ENCODE peak calls at places on chromosomes 1 and 21, in ten cellular contexts. D, R, S, B, Q, E, W, F, N and I are unnamed samples. For H3K4me1, the result is how much of the 10 kb centered on the place peaks cover.

GRCh38 chr1:115929846-115930245 is 46.5 kb upstream of the SLC22A15 start:
- DNase-seq in N (peak), R (peak), Q (no peak), D (no peak), E (no peak), S (no peak), W (no peak), B (no peak), F (peak), I (no peak)

GRCh38 chr1:36555041-36555440 is 72.3 kb upstream of the CSF3R start:
- DNase-seq in Q (no peak), S (no peak), E (peak), B (no peak), N (no peak), W (no peak), R (no peak), D (no peak), F (no peak), I (peak)

GRCh38 chr1:42931108-42931539 is 27.5 kb downstream of the SLC2A1 start:
- DNase-seq in E (no peak), D (peak), S (no peak), B (peak), Q (peak), N (peak), F (peak), W (no peak), R (no peak), I (peak)

GRCh38 chr1:2982615-2983318 is 38.5 kb upstream of the ACTRT2 start:
- DNase-seq in D (no peak), B (no peak), E (no peak), Q (peak), F (no peak), R (no peak), N (no peak), S (peak), W (no peak), I (peak)

GRCh38 chr1:8598060-8598724 is 219.2 kb downstream of the RERE start:
- DNase-seq in E (no peak), Q (no peak), D (no peak), B (peak), S (peak), F (peak), W (no peak), R (peak), N (peak), I (no peak)

GRCh38 chr1:8214501-8215173 is 103.3 kb upstream of the SLC45A1 start:
- DNase-seq in B (peak), N (peak), E (no peak), D (no peak), W (no peak), Q (no peak), F (no peak), S (no peak), R (no peak), I (no peak)

GRCh38 chr1:202311880-202312635 is 29.7 kb downstream of the UBE2T start:
- DNase-seq in W (no peak), B (no peak), R (no peak), E (no peak), D (no peak), N (no peak), S (no peak), Q (no peak), F (no peak), I (no peak)

GRCh38 chr1:227740401-227740960 is 5.2 kb downstream of the SNAP47 start:
- DNase-seq in B (no peak), W (no peak), E (no peak), D (no peak), Q (no peak), N (no peak), R (no peak), S (no peak), F (no peak), I (no peak)

GRCh38 chr1:245996806-245997205 is 510.3 kb downstream of the SMYD3 start:
- DNase-seq in N (no peak), D (no peak), F (no peak), E (no peak), W (no peak), B (no peak), S (no peak), R (no peak), Q (no peak), I (no peak)

GRCh38 chr1:59292557-59292956 is 4.3 kb upstream of the FGGY start:
- DNase-seq in S (peak), Q (no peak), W (no peak), B (no peak), D (peak), N (peak), F (peak), E (no peak), R (peak), I (no peak)

GRCh38 chr1:82837261-82837660 is 1036.5 kb downstream of the ADGRL2 start:
- DNase-seq in S (no peak), W (no peak), N (peak), B (no peak), Q (no peak), E (no peak), D (no peak), F (no peak), R (no peak), I (no peak)

GRCh38 chr21:32411366-32412161 is 942 bp upstream of the EVA1C start:
- DNase-seq in N (peak), E (peak), D (peak), B (peak), R (peak), Q (peak), F (peak), W (no peak), S (peak), I (peak)

GRCh38 chr21:32412162-32412997 is at the start of gene EVA1C:
- DNase-seq in N (peak), S (peak), D (peak), R (peak), B (peak), F (peak), E (peak), W (no peak), Q (peak), I (peak)

GRCh38 chr21:32414579-32415358 is 2.3 kb downstream of the EVA1C start:
- DNase-seq in D (no peak), Q (no peak), N (peak), F (peak), B (no peak), E (no peak), S (no peak), W (no peak), R (no peak), I (no peak)

GRCh38 chr21:32413697-32414578 is 1.4 kb downstream of the EVA1C start:
- DNase-seq in D (no peak), S (peak), B (no peak), N (peak), R (no peak), E (peak), F (no peak), Q (no peak), W (no peak), I (peak)

GRCh38 chr21:32412998-32413504 is 545 bp downstream of the EVA1C start:
- DNase-seq in R (no peak), B (peak), F (no peak), Q (peak), S (peak), D (no peak), W (no peak), N (peak), E (peak), I (peak)
- H3K4me3 ChIP-seq in R (no peak), B (peak), F (peak), Q (peak), S (peak), D (peak), W (no peak), N (peak), E (peak), I (peak)

GRCh38 chr1:1941868-1942752 is 23.0 kb upstream of the TMEM52 start:
- DNase-seq in D (no peak), S (no peak), B (no peak), E (peak), W (no peak), Q (peak), N (no peak), R (no peak), F (no peak), I (no peak)

GRCh38 chr1:1940123-1940425 is 21.0 kb upstream of the TMEM52 start:
- DNase-seq in S (no peak), B (no peak), W (no peak), Q (peak), R (no peak), D (no peak), E (peak), F (no peak), N (no peak), I (no peak)

GRCh38 chr1:1942753-1943656 is 23.9 kb upstream of the TMEM52 start:
- DNase-seq in E (peak), R (no peak), S (no peak), W (no peak), Q (peak), N (no peak), F (no peak), D (no peak), B (no peak), I (peak)

GRCh38 chr1:1939296-1940122 is 20.4 kb upstream of the TMEM52 start:
- DNase-seq in F (no peak), N (no peak), R (no peak), E (peak), W (no peak), D (no peak), S (peak), Q (peak), B (no peak), I (no peak)

DNA sequence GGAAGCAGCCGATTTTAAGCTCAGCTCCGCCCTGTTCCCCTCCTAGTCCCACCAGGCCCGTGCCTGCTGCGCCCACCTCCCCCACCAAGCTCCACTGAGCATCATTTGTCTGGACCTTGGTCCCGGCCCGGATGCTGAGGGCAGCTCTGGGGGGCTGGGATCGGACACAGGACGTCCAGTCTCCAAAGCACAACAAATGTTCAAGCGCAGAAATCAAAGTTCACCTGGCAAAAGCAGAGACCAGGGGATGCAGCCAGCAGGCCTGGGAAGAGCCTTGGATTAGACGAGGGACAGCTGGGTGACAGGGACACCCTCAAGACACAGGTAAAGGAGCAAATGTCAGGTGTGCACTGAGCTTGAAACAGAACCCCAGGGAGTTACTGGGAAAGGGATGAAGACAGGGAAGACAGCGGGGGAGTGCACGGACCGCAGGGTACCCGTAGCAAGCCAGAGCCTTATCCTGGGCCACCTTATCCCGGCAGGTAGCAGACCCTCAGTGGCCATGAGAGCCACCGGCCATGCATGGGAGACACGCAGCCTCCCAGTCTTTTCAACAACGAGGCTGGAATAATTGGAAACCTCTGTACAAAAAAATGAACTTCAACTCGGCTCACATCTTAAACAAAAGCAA is 22.2 kb upstream of the TMEM52 start:
- DNase-seq in S (no peak), B (no peak), Q (peak), E (peak), F (no peak), D (no peak), R (no peak), N (no peak), W (no peak), I (no peak)
- H3K4me1 ChIP-seq in S (under half), B (under half), Q (under half), E (under half), F (under half), D (under half), R (under half), N (under half), W (under half), I (under half)

GRCh38 chr1:87501738-87502137 is 173.1 kb downstream of the LMO4 start:
- DNase-seq in N (no peak), R (no peak), B (peak), S (no peak), W (no peak), Q (no peak), D (no peak), E (no peak), F (peak), I (no peak)
- TF ChIP-seq CTCF in N (peak), R (no peak), B (peak), S (no peak), W (no peak), Q (no peak), D (no peak), E (no peak), F (no peak), I (no peak)

DNA sequence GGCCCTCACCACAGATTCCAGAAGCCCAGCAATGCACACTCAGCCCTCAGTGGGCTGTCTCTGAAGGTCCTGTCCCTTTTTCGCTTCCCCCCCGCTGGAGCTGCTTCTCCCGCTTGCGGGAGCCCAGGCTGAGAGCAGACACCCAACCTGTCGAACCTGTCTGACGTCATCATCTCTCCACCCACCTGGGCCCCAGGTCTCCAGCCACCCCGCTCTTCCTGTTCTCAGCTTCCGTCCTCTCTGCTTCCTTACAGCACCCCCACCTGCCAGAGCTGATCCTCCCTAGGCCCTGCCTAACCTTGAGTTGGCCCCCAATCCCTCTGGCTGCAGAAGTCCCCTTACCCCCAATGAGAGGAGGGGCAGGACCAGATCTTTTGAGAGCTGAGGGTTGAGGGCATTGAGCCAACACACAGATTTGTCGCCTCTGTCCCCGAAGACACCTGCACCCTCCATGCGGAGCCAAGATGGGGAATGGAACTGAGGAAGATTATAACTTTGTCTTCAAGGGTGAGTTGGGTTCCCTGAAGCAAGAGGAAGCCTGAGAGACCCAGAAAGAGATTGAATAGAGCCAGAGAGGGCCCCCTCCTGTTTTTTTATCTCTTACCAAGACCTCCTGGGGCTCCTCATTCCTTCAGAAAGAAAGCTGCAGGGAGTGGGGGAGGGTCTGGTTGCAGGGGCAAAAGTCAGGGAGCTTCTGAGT is at the start of gene RAB25:
- DNase-seq in W (peak), Q (peak), D (no peak), E (peak), S (no peak), R (no peak), B (peak), F (no peak), N (no peak), I (peak)
- H3K4me3 ChIP-seq in W (peak), Q (peak), D (peak), E (peak), S (no peak), R (no peak), B (peak), F (no peak), N (no peak), I (peak)

GRCh38 chr1:206572835-206573771 is 39.2 kb downstream of the EIF2D start:
- DNase-seq in F (no peak), R (no peak), W (no peak), Q (no peak), S (no peak), D (no peak), N (no peak), B (no peak), E (no peak), I (no peak)

GRCh38 chr1:206578115-206578935 is 33.9 kb downstream of the EIF2D start:
- DNase-seq in R (no peak), B (no peak), D (no peak), F (peak), E (no peak), W (peak), S (no peak), Q (no peak), N (no peak), I (no peak)

GRCh38 chr1:206575894-206576737 is 36.1 kb downstream of the EIF2D start:
- DNase-seq in F (no peak), D (no peak), Q (no peak), S (no peak), B (no peak), R (no peak), E (no peak), N (no peak), W (no peak), I (no peak)

GRCh38 chr1:206573772-206574161 is 38.5 kb downstream of the EIF2D start:
- DNase-seq in S (no peak), B (no peak), Q (no peak), E (no peak), R (no peak), F (no peak), D (no peak), W (no peak), N (no peak), I (no peak)

GRCh38 chr1:206575165-206575893 is 36.9 kb downstream of the EIF2D start:
- DNase-seq in B (peak), F (peak), N (peak), E (peak), D (peak), W (no peak), S (peak), R (peak), Q (no peak), I (no peak)
- H3K4me1 ChIP-seq in B (under half), F (under half), N (under half), E (half or more), D (under half), W (under half), S (under half), R (half or more), Q (under half), I (half or more)

GRCh38 chr1:67771152-67771551 is 62.1 kb downstream of the GNG12 start:
- DNase-seq in B (peak), S (no peak), F (peak), D (no peak), R (no peak), Q (no peak), W (peak), N (peak), E (no peak), I (no peak)
- TF ChIP-seq CTCF in B (peak), S (no peak), F (no peak), D (no peak), R (no peak), Q (no peak), W (peak), N (peak), E (no peak), I (peak)